ENCODE peak calls at places on chromosomes 6 and 20, in ten cellular contexts. One of them, this sample, is unnamed.

GRCh38 chr6:34223964-34224940 is 12.4 kb upstream of the HMGA1 start:
- DNase-seq in stimulated activated CD4-positive, alpha-beta T cell treated with anti-CD3 and anti-CD28 coated beads, Interleukin-4, amount 100 ng/mL, for 24 hours: peak; percentile 94
- DNase-seq in fibroblast of lung: peak; percentile 88
- DNase-seq in activated T-cell treated with anti-CD3 and anti-CD28 coated beads, Interleukin-2, amount 50 U/mL, for 72 hours: peak; percentile 95
- DNase-seq in AG09309: peak; percentile 70
- DNase-seq in NCI-H1694 treated with DMSO at 0.1 percent for 48 hours: peak; percentile 75
- DNase-seq in GM13977: peak; percentile 97
- DNase-seq in nucleus accumbens: peak; percentile 79
- DNase-seq in HFF-Myc: peak; percentile 86
- DNase-seq in GM12892: peak; percentile 94
- DNase-seq in this sample: peak; percentile 93

GRCh38 chr6:14458669-14459266 is 341.2 kb downstream of the CD83 start:
- DNase-seq in GM12892: no peak
- DNase-seq in nucleus accumbens: no peak
- DNase-seq in AG09309: peak; percentile 33
- DNase-seq in stimulated activated CD4-positive, alpha-beta T cell treated with anti-CD3 and anti-CD28 coated beads, Interleukin-4, amount 100 ng/mL, for 24 hours: no peak
- DNase-seq in fibroblast of lung: peak; percentile 94
- DNase-seq in GM13977: no peak
- DNase-seq in HFF-Myc: peak; percentile 81
- DNase-seq in activated T-cell treated with anti-CD3 and anti-CD28 coated beads, Interleukin-2, amount 50 U/mL, for 72 hours: no peak
- DNase-seq in NCI-H1694 treated with DMSO at 0.1 percent for 48 hours: no peak
- DNase-seq in this sample: no peak

GRCh38 chr6:30810813-30811329 is 66.5 kb upstream of the IER3 start:
- DNase-seq in fibroblast of lung: no peak
- DNase-seq in activated T-cell treated with anti-CD3 and anti-CD28 coated beads, Interleukin-2, amount 50 U/mL, for 72 hours: peak; percentile 90
- DNase-seq in stimulated activated CD4-positive, alpha-beta T cell treated with anti-CD3 and anti-CD28 coated beads, Interleukin-4, amount 100 ng/mL, for 24 hours: peak; percentile 91
- DNase-seq in HFF-Myc: no peak
- DNase-seq in GM12892: peak; percentile 27
- DNase-seq in GM13977: peak; percentile 57
- DNase-seq in nucleus accumbens: no peak
- DNase-seq in NCI-H1694 treated with DMSO at 0.1 percent for 48 hours: no peak
- DNase-seq in AG09309: no peak
- DNase-seq in this sample: no peak

GRCh38 chr6:125829433-125829832 is 38.7 kb downstream of the NCOA7 start:
- DNase-seq in nucleus accumbens: no peak
- DNase-seq in GM12892: no peak
- DNase-seq in AG09309: no peak
- DNase-seq in GM13977: no peak
- DNase-seq in fibroblast of lung: no peak
- DNase-seq in NCI-H1694 treated with DMSO at 0.1 percent for 48 hours: no peak
- DNase-seq in stimulated activated CD4-positive, alpha-beta T cell treated with anti-CD3 and anti-CD28 coated beads, Interleukin-4, amount 100 ng/mL, for 24 hours: no peak
- DNase-seq in HFF-Myc: no peak
- DNase-seq in activated T-cell treated with anti-CD3 and anti-CD28 coated beads, Interleukin-2, amount 50 U/mL, for 72 hours: no peak
- DNase-seq in this sample: no peak

GRCh38 chr6:142627474-142627873 is 317.5 kb downstream of the HIVEP2 start:
- DNase-seq in fibroblast of lung: no peak
- DNase-seq in GM12892: no peak
- DNase-seq in NCI-H1694 treated with DMSO at 0.1 percent for 48 hours: no peak
- DNase-seq in AG09309: no peak
- DNase-seq in nucleus accumbens: no peak
- DNase-seq in GM13977: no peak
- DNase-seq in stimulated activated CD4-positive, alpha-beta T cell treated with anti-CD3 and anti-CD28 coated beads, Interleukin-4, amount 100 ng/mL, for 24 hours: no peak
- DNase-seq in activated T-cell treated with anti-CD3 and anti-CD28 coated beads, Interleukin-2, amount 50 U/mL, for 72 hours: no peak
- DNase-seq in HFF-Myc: no peak
- DNase-seq in this sample: no peak

GRCh38 chr20:54474866-54475265 is 527 bp upstream of the DOK5 start:
- DNase-seq in GM12892: no peak
- DNase-seq in nucleus accumbens: no peak
- DNase-seq in GM13977: peak; percentile 20
- DNase-seq in AG09309: no peak
- DNase-seq in NCI-H1694 treated with DMSO at 0.1 percent for 48 hours: no peak
- DNase-seq in activated T-cell treated with anti-CD3 and anti-CD28 coated beads, Interleukin-2, amount 50 U/mL, for 72 hours: no peak
- DNase-seq in stimulated activated CD4-positive, alpha-beta T cell treated with anti-CD3 and anti-CD28 coated beads, Interleukin-4, amount 100 ng/mL, for 24 hours: no peak
- DNase-seq in HFF-Myc: no peak
- DNase-seq in fibroblast of lung: no peak
- DNase-seq in this sample: no peak

GRCh38 chr6:68967549-68968300 is 332.6 kb downstream of the ADGRB3 start:
- DNase-seq in fibroblast of lung: peak; percentile 26
- DNase-seq in GM12892: peak; percentile 5
- DNase-seq in activated T-cell treated with anti-CD3 and anti-CD28 coated beads, Interleukin-2, amount 50 U/mL, for 72 hours: peak; percentile 55
- DNase-seq in NCI-H1694 treated with DMSO at 0.1 percent for 48 hours: peak; percentile 13
- DNase-seq in stimulated activated CD4-positive, alpha-beta T cell treated with anti-CD3 and anti-CD28 coated beads, Interleukin-4, amount 100 ng/mL, for 24 hours: peak; percentile 54
- DNase-seq in nucleus accumbens: peak; percentile 8
- DNase-seq in GM13977: peak; percentile 43
- DNase-seq in AG09309: no peak
- DNase-seq in HFF-Myc: peak; percentile 20
- DNase-seq in this sample: peak; percentile 2

GRCh38 chr6:129059650-129060049 is 176.7 kb downstream of the LAMA2 start:
- DNase-seq in nucleus accumbens: no peak
- DNase-seq in HFF-Myc: no peak
- DNase-seq in GM12892: no peak
- DNase-seq in activated T-cell treated with anti-CD3 and anti-CD28 coated beads, Interleukin-2, amount 50 U/mL, for 72 hours: no peak
- DNase-seq in GM13977: no peak
- DNase-seq in fibroblast of lung: no peak
- DNase-seq in stimulated activated CD4-positive, alpha-beta T cell treated with anti-CD3 and anti-CD28 coated beads, Interleukin-4, amount 100 ng/mL, for 24 hours: no peak
- DNase-seq in AG09309: no peak
- DNase-seq in NCI-H1694 treated with DMSO at 0.1 percent for 48 hours: no peak
- DNase-seq in this sample: no peak

GRCh38 chr20:1434571-1435336 is 31.9 kb downstream of the NSFL1C start:
- DNase-seq in HFF-Myc: peak; percentile 92
- DNase-seq in GM12892: peak; percentile 22
- DNase-seq in stimulated activated CD4-positive, alpha-beta T cell treated with anti-CD3 and anti-CD28 coated beads, Interleukin-4, amount 100 ng/mL, for 24 hours: peak; percentile 58
- DNase-seq in activated T-cell treated with anti-CD3 and anti-CD28 coated beads, Interleukin-2, amount 50 U/mL, for 72 hours: peak; percentile 74
- DNase-seq in NCI-H1694 treated with DMSO at 0.1 percent for 48 hours: no peak
- DNase-seq in nucleus accumbens: no peak
- DNase-seq in fibroblast of lung: peak; percentile 92
- DNase-seq in AG09309: peak; percentile 71
- DNase-seq in GM13977: peak; percentile 55
- DNase-seq in this sample: no peak

GRCh38 chr6:20699402-20699801 is 165.1 kb downstream of the CDKAL1 start:
- DNase-seq in activated T-cell treated with anti-CD3 and anti-CD28 coated beads, Interleukin-2, amount 50 U/mL, for 72 hours: no peak
- DNase-seq in HFF-Myc: no peak
- DNase-seq in AG09309: no peak
- DNase-seq in GM13977: no peak
- DNase-seq in stimulated activated CD4-positive, alpha-beta T cell treated with anti-CD3 and anti-CD28 coated beads, Interleukin-4, amount 100 ng/mL, for 24 hours: no peak
- DNase-seq in fibroblast of lung: no peak
- DNase-seq in nucleus accumbens: no peak
- DNase-seq in GM12892: no peak
- DNase-seq in NCI-H1694 treated with DMSO at 0.1 percent for 48 hours: peak; percentile 86
- DNase-seq in this sample: no peak

GRCh38 chr6:33856655-33857054 is 52.9 kb upstream of the MLN start:
- DNase-seq in nucleus accumbens: no peak
- DNase-seq in GM12892: no peak
- DNase-seq in AG09309: no peak
- DNase-seq in stimulated activated CD4-positive, alpha-beta T cell treated with anti-CD3 and anti-CD28 coated beads, Interleukin-4, amount 100 ng/mL, for 24 hours: peak; percentile 68
- DNase-seq in GM13977: no peak
- DNase-seq in NCI-H1694 treated with DMSO at 0.1 percent for 48 hours: no peak
- DNase-seq in fibroblast of lung: no peak
- DNase-seq in activated T-cell treated with anti-CD3 and anti-CD28 coated beads, Interleukin-2, amount 50 U/mL, for 72 hours: peak; percentile 90
- DNase-seq in HFF-Myc: no peak
- DNase-seq in this sample: no peak

GRCh38 chr6:97669191-97669651 is 386.2 kb upstream of the MMS22L start:
- DNase-seq in AG09309: no peak
- DNase-seq in HFF-Myc: no peak
- DNase-seq in nucleus accumbens: peak; percentile 72
- DNase-seq in GM13977: peak; percentile 52
- DNase-seq in NCI-H1694 treated with DMSO at 0.1 percent for 48 hours: no peak
- DNase-seq in fibroblast of lung: peak; percentile 49
- DNase-seq in stimulated activated CD4-positive, alpha-beta T cell treated with anti-CD3 and anti-CD28 coated beads, Interleukin-4, amount 100 ng/mL, for 24 hours: no peak
- DNase-seq in activated T-cell treated with anti-CD3 and anti-CD28 coated beads, Interleukin-2, amount 50 U/mL, for 72 hours: peak; percentile 33
- DNase-seq in GM12892: peak; percentile 13
- DNase-seq in this sample: peak; percentile 64

GRCh38 chr6:113763311-113763766 is 93.8 kb upstream of the MARCKS start:
- DNase-seq in stimulated activated CD4-positive, alpha-beta T cell treated with anti-CD3 and anti-CD28 coated beads, Interleukin-4, amount 100 ng/mL, for 24 hours: no peak
- DNase-seq in nucleus accumbens: no peak
- DNase-seq in activated T-cell treated with anti-CD3 and anti-CD28 coated beads, Interleukin-2, amount 50 U/mL, for 72 hours: no peak
- DNase-seq in NCI-H1694 treated with DMSO at 0.1 percent for 48 hours: no peak
- DNase-seq in GM12892: no peak
- DNase-seq in fibroblast of lung: peak; percentile 37
- DNase-seq in AG09309: no peak
- DNase-seq in HFF-Myc: no peak
- DNase-seq in GM13977: no peak
- DNase-seq in this sample: no peak

GRCh38 chr20:10449270-10449669 is 14.2 kb downstream of the SLX4IP start:
- DNase-seq in AG09309: no peak
- DNase-seq in activated T-cell treated with anti-CD3 and anti-CD28 coated beads, Interleukin-2, amount 50 U/mL, for 72 hours: no peak
- DNase-seq in GM12892: no peak
- DNase-seq in stimulated activated CD4-positive, alpha-beta T cell treated with anti-CD3 and anti-CD28 coated beads, Interleukin-4, amount 100 ng/mL, for 24 hours: no peak
- DNase-seq in HFF-Myc: no peak
- DNase-seq in nucleus accumbens: no peak
- DNase-seq in NCI-H1694 treated with DMSO at 0.1 percent for 48 hours: no peak
- DNase-seq in GM13977: no peak
- DNase-seq in fibroblast of lung: no peak
- DNase-seq in this sample: no peak

GRCh38 chr20:57795977-57796560 is 86.3 kb upstream of the PMEPA1 start:
- DNase-seq in nucleus accumbens: no peak
- DNase-seq in AG09309: no peak
- DNase-seq in GM13977: no peak
- DNase-seq in GM12892: no peak
- DNase-seq in NCI-H1694 treated with DMSO at 0.1 percent for 48 hours: no peak
- DNase-seq in fibroblast of lung: no peak
- DNase-seq in stimulated activated CD4-positive, alpha-beta T cell treated with anti-CD3 and anti-CD28 coated beads, Interleukin-4, amount 100 ng/mL, for 24 hours: no peak
- DNase-seq in activated T-cell treated with anti-CD3 and anti-CD28 coated beads, Interleukin-2, amount 50 U/mL, for 72 hours: no peak
- DNase-seq in HFF-Myc: no peak
- DNase-seq in this sample: no peak

GRCh38 chr20:10777713-10778112 is 103.9 kb upstream of the JAG1 start:
- DNase-seq in GM12892: no peak
- DNase-seq in GM13977: no peak
- DNase-seq in NCI-H1694 treated with DMSO at 0.1 percent for 48 hours: no peak
- DNase-seq in activated T-cell treated with anti-CD3 and anti-CD28 coated beads, Interleukin-2, amount 50 U/mL, for 72 hours: no peak
- DNase-seq in stimulated activated CD4-positive, alpha-beta T cell treated with anti-CD3 and anti-CD28 coated beads, Interleukin-4, amount 100 ng/mL, for 24 hours: no peak
- DNase-seq in fibroblast of lung: no peak
- DNase-seq in AG09309: no peak
- DNase-seq in HFF-Myc: no peak
- DNase-seq in nucleus accumbens: no peak
- DNase-seq in this sample: no peak

GRCh38 chr6:18154507-18155272 is at the start of gene TPMT:
- DNase-seq in fibroblast of lung: no peak
- DNase-seq in stimulated activated CD4-positive, alpha-beta T cell treated with anti-CD3 and anti-CD28 coated beads, Interleukin-4, amount 100 ng/mL, for 24 hours: no peak
- DNase-seq in activated T-cell treated with anti-CD3 and anti-CD28 coated beads, Interleukin-2, amount 50 U/mL, for 72 hours: no peak
- DNase-seq in GM12892: no peak
- DNase-seq in NCI-H1694 treated with DMSO at 0.1 percent for 48 hours: no peak
- DNase-seq in nucleus accumbens: peak; percentile 98
- DNase-seq in HFF-Myc: no peak
- DNase-seq in AG09309: no peak
- DNase-seq in GM13977: no peak
- DNase-seq in this sample: peak; percentile 99

GRCh38 chr6:62516287-62517152 is 230.5 kb upstream of the KHDRBS2 start:
- DNase-seq in NCI-H1694 treated with DMSO at 0.1 percent for 48 hours: no peak
- DNase-seq in GM12892: no peak
- DNase-seq in fibroblast of lung: no peak
- DNase-seq in stimulated activated CD4-positive, alpha-beta T cell treated with anti-CD3 and anti-CD28 coated beads, Interleukin-4, amount 100 ng/mL, for 24 hours: no peak
- DNase-seq in nucleus accumbens: no peak
- DNase-seq in GM13977: no peak
- DNase-seq in HFF-Myc: no peak
- DNase-seq in activated T-cell treated with anti-CD3 and anti-CD28 coated beads, Interleukin-2, amount 50 U/mL, for 72 hours: no peak
- DNase-seq in AG09309: no peak
- DNase-seq in this sample: no peak

GRCh38 chr20:35014537-35014936 is 58.9 kb downstream of the MYH7B start:
- DNase-seq in activated T-cell treated with anti-CD3 and anti-CD28 coated beads, Interleukin-2, amount 50 U/mL, for 72 hours: no peak
- DNase-seq in GM13977: no peak
- DNase-seq in GM12892: no peak
- DNase-seq in HFF-Myc: no peak
- DNase-seq in fibroblast of lung: no peak
- DNase-seq in nucleus accumbens: no peak
- DNase-seq in NCI-H1694 treated with DMSO at 0.1 percent for 48 hours: no peak
- DNase-seq in AG09309: no peak
- DNase-seq in stimulated activated CD4-positive, alpha-beta T cell treated with anti-CD3 and anti-CD28 coated beads, Interleukin-4, amount 100 ng/mL, for 24 hours: no peak
- DNase-seq in this sample: no peak

GRCh38 chr6:28207244-28208179 is 17.6 kb upstream of the ZSCAN9 start:
- DNase-seq in stimulated activated CD4-positive, alpha-beta T cell treated with anti-CD3 and anti-CD28 coated beads, Interleukin-4, amount 100 ng/mL, for 24 hours: no peak
- DNase-seq in NCI-H1694 treated with DMSO at 0.1 percent for 48 hours: no peak
- DNase-seq in activated T-cell treated with anti-CD3 and anti-CD28 coated beads, Interleukin-2, amount 50 U/mL, for 72 hours: peak; percentile 49
- DNase-seq in AG09309: no peak
- DNase-seq in HFF-Myc: no peak
- DNase-seq in fibroblast of lung: peak; percentile 36
- DNase-seq in nucleus accumbens: no peak
- DNase-seq in GM13977: peak; percentile 59
- DNase-seq in GM12892: peak; percentile 31
- DNase-seq in this sample: no peak

GRCh38 chr6:130655586-130655985 is 171.6 kb upstream of the SMLR1 start:
- DNase-seq in HFF-Myc: no peak
- DNase-seq in GM13977: no peak
- DNase-seq in activated T-cell treated with anti-CD3 and anti-CD28 coated beads, Interleukin-2, amount 50 U/mL, for 72 hours: no peak
- DNase-seq in stimulated activated CD4-positive, alpha-beta T cell treated with anti-CD3 and anti-CD28 coated beads, Interleukin-4, amount 100 ng/mL, for 24 hours: no peak
- DNase-seq in fibroblast of lung: peak; percentile 75
- DNase-seq in NCI-H1694 treated with DMSO at 0.1 percent for 48 hours: no peak
- DNase-seq in GM12892: no peak
- DNase-seq in AG09309: peak; percentile 41
- DNase-seq in nucleus accumbens: no peak
- DNase-seq in this sample: no peak

GRCh38 chr6:128155826-128156225 is 255.0 kb upstream of the THEMIS start:
- DNase-seq in NCI-H1694 treated with DMSO at 0.1 percent for 48 hours: no peak
- DNase-seq in fibroblast of lung: no peak
- DNase-seq in GM13977: no peak
- DNase-seq in GM12892: no peak
- DNase-seq in nucleus accumbens: no peak
- DNase-seq in stimulated activated CD4-positive, alpha-beta T cell treated with anti-CD3 and anti-CD28 coated beads, Interleukin-4, amount 100 ng/mL, for 24 hours: no peak
- DNase-seq in AG09309: no peak
- DNase-seq in HFF-Myc: no peak
- DNase-seq in activated T-cell treated with anti-CD3 and anti-CD28 coated beads, Interleukin-2, amount 50 U/mL, for 72 hours: no peak
- DNase-seq in this sample: no peak

This sample was measured in caudate nucleus.